ENCODE peak calls at places on chromosome 5, in seven cellular contexts. B, V, Z, R, G, E and P are unnamed samples.

GRCh38 chr5:72611111-72611724 is 104.0 kb upstream of the ZNF366 start:
- DNase-seq in B (peak; percentile 84), V (peak; percentile 85), Z (peak; percentile 85), R (peak; percentile 67), G (peak; percentile 88), E (peak; percentile 51), P (peak; percentile 78)

GRCh38 chr5:4883388-4883787 is 256.7 kb upstream of the ADAMTS16 start:
- DNase-seq in B (no peak), V (no peak), Z (no peak), R (no peak), G (no peak), E (no peak), P (no peak)

GRCh38 chr5:79357401-79357800 is 121.5 kb downstream of the JMY start:
- DNase-seq in B (no peak), V (no peak), Z (no peak), R (no peak), G (no peak), E (no peak), P (no peak)

GRCh38 chr5:96690906-96691305 is 28.7 kb downstream of the CAST start:
- DNase-seq in B (no peak), V (no peak), Z (no peak), R (no peak), G (no peak), E (no peak), P (no peak)

GRCh38 chr5:52997424-52997823 is 8.3 kb downstream of the ITGA2 start:
- DNase-seq in B (no peak), V (no peak), Z (peak; percentile 19), R (no peak), G (no peak), E (no peak), P (no peak)

GRCh38 chr5:115541586-115541985 is 3.0 kb downstream of the FEM1C start:
- DNase-seq in B (no peak), V (peak; percentile 34), Z (no peak), R (no peak), G (no peak), E (no peak), P (no peak)

GRCh38 chr5:90473321-90474234 is 993 bp downstream of the MBLAC2 start:
- DNase-seq in B (peak; percentile 64), V (peak; percentile 28), Z (peak; percentile 48), R (peak; percentile 38), G (peak; percentile 83), E (peak; percentile 20), P (peak; percentile 68)

GRCh38 chr5:89878140-89878570 is 531.4 kb downstream of the CETN3 start:
- DNase-seq in B (peak; percentile 73), V (peak; percentile 95), Z (peak; percentile 13), R (no peak), G (no peak), E (no peak), P (no peak)

GRCh38 chr5:88555658-88556057 is 287.0 kb upstream of the TMEM161B start:
- DNase-seq in B (peak; percentile 49), V (no peak), Z (no peak), R (no peak), G (peak; percentile 72), E (peak; percentile 33), P (no peak)

GRCh38 chr5:95900383-95900958 is 61.2 kb downstream of the ELL2 start:
- DNase-seq in B (no peak), V (peak; percentile 75), Z (no peak), R (no peak), G (no peak), E (no peak), P (no peak)

GRCh38 chr5:149060325-149060724 is 2.5 kb downstream of the SH3TC2 start:
- DNase-seq in B (no peak), V (peak; percentile 43), Z (peak; percentile 71), R (peak; percentile 48), G (no peak), E (no peak), P (no peak)

GRCh38 chr5:7851617-7852289 is 820 bp upstream of the CFAP90 start:
- DNase-seq in B (no peak), V (no peak), Z (no peak), R (no peak), G (no peak), E (no peak), P (no peak)

GRCh38 chr5:67010684-67011409 is 185.8 kb downstream of the CD180 start:
- DNase-seq in B (no peak), V (peak; percentile 95), Z (peak; percentile 96), R (no peak), G (no peak), E (no peak), P (peak; percentile 65)

GRCh38 chr5:59592101-59592500 is 301.4 kb downstream of the PDE4D start:
- DNase-seq in B (no peak), V (peak; percentile 51), Z (no peak), R (no peak), G (no peak), E (peak; percentile 92), P (no peak)

GRCh38 chr5:43044181-43044914 is 4.2 kb upstream of the ANXA2R start:
- DNase-seq in B (peak; percentile 86), V (peak; percentile 60), Z (peak; percentile 89), R (no peak), G (peak; percentile 80), E (no peak), P (peak; percentile 53)

GRCh38 chr5:42545038-42545437 is 121.8 kb downstream of the GHR start:
- DNase-seq in B (no peak), V (no peak), Z (no peak), R (no peak), G (no peak), E (no peak), P (no peak)

GRCh38 chr5:61289669-61290363 is 42.2 kb upstream of the ZSWIM6 start:
- DNase-seq in B (no peak), V (no peak), Z (no peak), R (no peak), G (no peak), E (no peak), P (no peak)

GRCh38 chr5:151741678-151742423 is 16.6 kb downstream of the ATOX1 start:
- DNase-seq in B (peak; percentile 38), V (peak; percentile 81), Z (peak; percentile 34), R (no peak), G (no peak), E (no peak), P (no peak)

GRCh38 chr5:60520451-60521210 is 179.3 kb downstream of the DEPDC1B start:
- DNase-seq in B (no peak), V (no peak), Z (no peak), R (no peak), G (no peak), E (no peak), P (peak; percentile 18)

GRCh38 chr5:93208156-93208895 is 372.7 kb downstream of the NR2F1-AS1 start:
- DNase-seq in B (no peak), V (peak; percentile 46), Z (no peak), R (no peak), G (no peak), E (no peak), P (no peak)
- H3K4me3 ChIP-seq in B (no peak overlapping the region), V (no peak overlapping the region), Z (no peak overlapping the region), R (no peak overlapping the region), G (no peak overlapping the region), E (no peak overlapping the region), P (no peak overlapping the region)

DNA sequence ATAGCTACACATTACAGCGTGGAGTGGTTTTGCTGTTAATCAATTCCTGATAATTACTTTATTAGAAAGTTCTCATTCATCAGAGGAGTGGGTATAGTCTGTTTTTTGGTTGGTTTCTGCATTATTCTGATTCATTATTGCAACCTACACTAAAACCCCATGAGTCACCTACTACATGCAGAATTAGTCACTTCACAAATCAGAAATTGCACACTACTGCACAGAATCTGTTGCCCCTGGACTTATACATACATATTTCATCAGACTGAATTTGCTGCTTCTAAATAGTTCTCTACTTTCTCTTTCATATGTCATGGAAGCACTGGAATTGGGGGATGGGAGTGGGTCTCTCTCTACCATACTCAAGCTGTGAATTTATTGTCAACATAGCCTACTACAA is 585.2 kb downstream of the DNAH5 start:
- DNase-seq in B (no peak), V (peak; percentile 47), Z (peak; percentile 1), R (no peak), G (no peak), E (no peak), P (no peak)
- H3K4me3 ChIP-seq in B (no peak overlapping the region), V (no peak overlapping the region), Z (no peak overlapping the region), R (no peak overlapping the region), G (no peak overlapping the region), E (no peak overlapping the region), P (no peak overlapping the region)

DNA sequence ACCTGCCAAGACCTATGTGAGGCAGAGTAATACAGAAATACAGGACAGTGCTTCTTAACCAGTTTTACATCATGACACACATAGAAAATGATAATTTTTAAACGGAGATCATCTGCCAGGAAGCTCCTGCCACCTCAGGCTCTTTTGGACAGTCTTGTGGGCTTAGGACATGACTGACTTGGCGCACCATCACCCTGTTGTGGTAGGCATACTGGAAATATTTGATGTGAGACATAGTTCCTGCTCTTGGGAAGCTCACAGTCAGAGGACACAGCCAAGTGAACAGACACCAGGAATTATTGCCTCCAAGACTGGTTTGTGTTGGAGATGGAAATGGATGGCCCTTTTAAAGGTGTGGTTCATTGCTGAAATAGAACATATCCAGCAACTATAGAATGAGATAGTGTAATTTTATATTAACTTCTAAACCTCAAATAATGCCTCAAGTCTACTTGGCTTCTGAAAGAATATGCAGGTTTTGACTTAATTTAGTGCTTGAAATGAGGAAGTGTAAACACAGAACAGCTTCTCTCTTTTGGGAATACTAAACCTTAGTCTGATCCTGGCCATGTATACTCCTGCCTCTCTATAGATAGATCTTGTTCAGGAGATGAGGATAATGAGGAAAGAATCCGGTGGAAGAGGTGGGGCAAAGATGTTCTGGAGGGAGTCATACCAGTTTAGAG is 19.7 kb downstream of the CPEB4 start:
- DNase-seq in B (no peak), V (peak; percentile 33), Z (no peak), R (no peak), G (no peak), E (peak; percentile 14), P (no peak)
- H3K4me3 ChIP-seq in B (no peak overlapping the region), V (no peak overlapping the region), Z (no peak overlapping the region), R (no peak overlapping the region), G (no peak overlapping the region), E (peak overlapping the region; percentile 28), P (peak overlapping the region; percentile 47)

GRCh38 chr5:10863763-10864383 is 102.8 kb upstream of the DAP start:
- DNase-seq in B (peak; percentile 80), V (peak; percentile 60), Z (peak; percentile 37), R (peak; percentile 56), G (peak; percentile 93), E (peak; percentile 56), P (no peak)

GRCh38 chr5:10866913-10867312 is 105.9 kb upstream of the DAP start:
- DNase-seq in B (peak; percentile 63), V (no peak), Z (no peak), R (no peak), G (peak; percentile 71), E (no peak), P (no peak)

GRCh38 chr5:10867408-10868303 is 106.6 kb upstream of the DAP start:
- DNase-seq in B (no peak), V (no peak), Z (no peak), R (no peak), G (no peak), E (no peak), P (no peak)
- H3K4me3 ChIP-seq in B (no peak overlapping the region), V (no peak overlapping the region), Z (no peak overlapping the region), R (no peak overlapping the region), G (no peak overlapping the region), E (no peak overlapping the region), P (no peak overlapping the region)